ENCODE peak calls at places on chromosome 11, in ten cellular contexts. I, F, Q, P, W, N, A, D, X and E are unnamed samples.

GRCh38 chr11:114110948-114111347 is 51.4 kb downstream of the ZBTB16 start:
- DNase-seq in I (no peak), F (no peak), Q (no peak), P (peak), W (no peak), N (no peak), A (no peak), D (no peak), X (no peak), E (peak)

GRCh38 chr11:911031-911889 is 650 bp upstream of the CHID1 start:
- DNase-seq in I (no peak), F (no peak), Q (no peak), P (peak), W (peak), N (peak), A (no peak), D (peak), X (no peak), E (no peak)

GRCh38 chr11:6618117-6619020 is 853 bp downstream of the TPP1 start:
- DNase-seq in I (peak), F (peak), Q (no peak), P (peak), W (no peak), N (peak), A (peak), D (peak), X (peak), E (no peak)

GRCh38 chr11:61787928-61788491 is 4.4 kb downstream of the TMEM258 start:
- DNase-seq in I (peak), F (no peak), Q (no peak), P (peak), W (no peak), N (peak), A (peak), D (peak), X (no peak), E (no peak)

GRCh38 chr11:112249871-112250590 is 10.6 kb downstream of the PLET1 start:
- DNase-seq in I (no peak), F (no peak), Q (no peak), P (no peak), W (no peak), N (no peak), A (no peak), D (no peak), X (no peak), E (no peak)

GRCh38 chr11:87722756-87723599 is 452.3 kb downstream of the RAB38 start:
- DNase-seq in I (no peak), F (peak), Q (no peak), P (peak), W (no peak), N (peak), A (no peak), D (no peak), X (peak), E (no peak)

GRCh38 chr11:107017433-107018227 is 646 bp downstream of the GUCY1A2 start:
- DNase-seq in I (no peak), F (peak), Q (peak), P (peak), W (no peak), N (peak), A (peak), D (no peak), X (peak), E (no peak)

GRCh38 chr11:279966-280761 is 2.0 kb downstream of the NLRP6 start:
- DNase-seq in I (no peak), F (no peak), Q (no peak), P (no peak), W (no peak), N (no peak), A (no peak), D (peak), X (peak), E (no peak)

GRCh38 chr11:844693-845644 is 2.3 kb downstream of the TSPAN4 start:
- DNase-seq in I (peak), F (peak), Q (no peak), P (peak), W (no peak), N (no peak), A (no peak), D (no peak), X (no peak), E (peak)

GRCh38 chr11:984576-984975 is 51.9 kb downstream of the MUC6 start:
- DNase-seq in I (no peak), F (no peak), Q (no peak), P (no peak), W (no peak), N (no peak), A (no peak), D (no peak), X (no peak), E (no peak)

GRCh38 chr11:65884716-65885092 is 3.6 kb downstream of the FIBP start:
- DNase-seq in I (no peak), F (peak), Q (peak), P (peak), W (peak), N (peak), A (peak), D (peak), X (peak), E (no peak)

GRCh38 chr11:77046060-77046501 is 11.9 kb downstream of the B3GNT6 start:
- DNase-seq in I (no peak), F (peak), Q (no peak), P (no peak), W (no peak), N (no peak), A (no peak), D (peak), X (peak), E (no peak)

GRCh38 chr11:76086713-76087635 is 119.3 kb downstream of the WNT11 start:
- DNase-seq in I (peak), F (no peak), Q (no peak), P (peak), W (no peak), N (no peak), A (no peak), D (no peak), X (no peak), E (no peak)

GRCh38 chr11:36073411-36074203 is 129.7 kb downstream of the LDLRAD3 start:
- DNase-seq in I (peak), F (peak), Q (no peak), P (peak), W (no peak), N (peak), A (peak), D (no peak), X (no peak), E (peak)

GRCh38 chr11:22130462-22131053 is 62.3 kb upstream of the ANO5 start:
- DNase-seq in I (no peak), F (peak), Q (peak), P (no peak), W (no peak), N (no peak), A (no peak), D (no peak), X (no peak), E (no peak)

GRCh38 chr11:1022908-1023810 is 13.4 kb downstream of the MUC6 start:
- DNase-seq in I (no peak), F (no peak), Q (no peak), P (no peak), W (no peak), N (no peak), A (no peak), D (no peak), X (no peak), E (no peak)

GRCh38 chr11:87082590-87082989 is 44.9 kb downstream of the TMEM135 start:
- DNase-seq in I (no peak), F (no peak), Q (no peak), P (no peak), W (no peak), N (no peak), A (no peak), D (no peak), X (no peak), E (no peak)

GRCh38 chr11:72102946-72103753 is at the start of gene LAMTOR1:
- DNase-seq in I (peak), F (peak), Q (peak), P (peak), W (peak), N (peak), A (peak), D (peak), X (peak), E (peak)

GRCh38 chr11:72971211-72971610 is 157.0 kb downstream of the ATG16L2 start:
- DNase-seq in I (no peak), F (no peak), Q (no peak), P (no peak), W (no peak), N (no peak), A (no peak), D (no peak), X (no peak), E (no peak)

GRCh38 chr11:76614471-76615183 is 55.9 kb downstream of the LRRC32 start:
- DNase-seq in I (no peak), F (no peak), Q (no peak), P (no peak), W (no peak), N (no peak), A (no peak), D (no peak), X (no peak), E (no peak)

GRCh38 chr11:117924631-117925170 is 4.5 kb downstream of the TMPRSS13 start:
- DNase-seq in I (no peak), F (no peak), Q (no peak), P (no peak), W (no peak), N (no peak), A (no peak), D (no peak), X (no peak), E (no peak)

GRCh38 chr11:78806214-78807004 is 231.7 kb upstream of the NARS2 start:
- DNase-seq in I (no peak), F (peak), Q (no peak), P (peak), W (no peak), N (no peak), A (no peak), D (no peak), X (no peak), E (no peak)

GRCh38 chr11:60887531-60887930 is 18.9 kb downstream of the PRPF19 start:
- DNase-seq in I (no peak), F (peak), Q (peak), P (peak), W (no peak), N (no peak), A (no peak), D (peak), X (peak), E (no peak)

GRCh38 chr11:2357246-2357645 is 19.9 kb upstream of the CD81 start:
- DNase-seq in I (no peak), F (no peak), Q (no peak), P (no peak), W (no peak), N (no peak), A (no peak), D (no peak), X (no peak), E (no peak)